ENCODE peak calls at places on chromosomes 4 and X, in six cellular contexts. X is left ventricle myocardium inferior, V is heart left ventricle, P is fibroblast of lung, Z is IMR-90, O is tibial nerve. I is an unnamed sample.

GRCh38 chr4:96677499-96677898 is 837.6 kb downstream of the PDHA2 start:
- DNase-seq in P (peak; percentile 8), Z (no peak), O (no peak), V (no peak), X (no peak), I (no peak)

GRCh38 chr4:101823864-101824263 is 33.3 kb downstream of the BANK1 start:
- DNase-seq in Z (no peak), P (no peak), O (no peak), V (no peak), X (no peak), I (no peak)

GRCh38 chr4:159071178-159071968 is 31.5 kb upstream of the RAPGEF2 start:
- DNase-seq in V (no peak), X (no peak), Z (peak; percentile 68), O (no peak), P (peak; percentile 74), I (no peak)

GRCh38 chr4:41426523-41426922 is 111.4 kb upstream of the LIMCH1 start:
- DNase-seq in P (peak; percentile 56), V (no peak), Z (no peak), O (no peak), X (no peak), I (no peak)

GRCh38 chr4:25814323-25814722 is 48.5 kb downstream of the SEL1L3 start:
- DNase-seq in V (no peak), P (no peak), X (peak; percentile 23), Z (peak; percentile 63), O (peak; percentile 51), I (peak; percentile 33)

GRCh38 chr4:76435689-76436176 is 704 bp downstream of the SHROOM3 start:
- DNase-seq in V (no peak), X (no peak), Z (no peak), O (no peak), P (no peak), I (no peak)

GRCh38 chr4:186657766-186658165 is 65.9 kb downstream of the FAT1 start:
- DNase-seq in Z (peak; percentile 43), O (no peak), V (no peak), X (no peak), P (no peak), I (no peak)

GRCh38 chr4:181819951-181820350 is 423.3 kb upstream of the TENM3 start:
- DNase-seq in P (peak; percentile 66), O (no peak), Z (peak; percentile 49), V (no peak), X (no peak), I (peak; percentile 14)

GRCh38 chrX:22310779-22311178 is 38.1 kb downstream of the CBLL2 start:
- DNase-seq in P (peak; percentile 88), V (no peak), Z (peak; percentile 48), O (no peak), X (no peak), I (no peak)

GRCh38 chr4:56863441-56864129 is 42.1 kb upstream of the SPINK2 start:
- DNase-seq in Z (peak; percentile 5), X (no peak), O (no peak), P (no peak), V (no peak), I (no peak)

GRCh38 chrX:131199086-131199485 is 90.0 kb downstream of the IGSF1 start:
- DNase-seq in V (no peak), P (no peak), Z (no peak), X (no peak), O (no peak), I (no peak)

GRCh38 chr4:106421441-106422296 is 53.1 kb upstream of the GIMD1 start:
- DNase-seq in P (no peak), Z (peak; percentile 12), O (no peak), V (no peak), X (no peak), I (no peak)

GRCh38 chr4:97507587-97508245 is 635.6 kb downstream of the STPG2 start:
- DNase-seq in P (no peak), V (no peak), X (no peak), O (no peak), Z (no peak), I (no peak)

GRCh38 chrX:127459784-127460183 is 592.4 kb downstream of the ACTRT1 start:
- DNase-seq in X (no peak), V (no peak), O (no peak), Z (no peak), P (no peak), I (no peak)

GRCh38 chrX:17525266-17525665 is 150.3 kb downstream of the NHS start:
- DNase-seq in Z (peak; percentile 12), X (no peak), P (no peak), O (no peak), V (no peak), I (no peak)

GRCh38 chr4:70269674-70270073 is 27.3 kb downstream of the CSN3 start:
- DNase-seq in X (no peak), V (no peak), O (no peak), P (peak; percentile 58), Z (no peak), I (no peak)

GRCh38 chr4:128286474-128287158 is 997 bp downstream of the PGRMC2 start:
- DNase-seq in X (no peak), O (no peak), V (no peak), P (peak; percentile 55), Z (peak; percentile 61), I (no peak)

GRCh38 chr4:172356002-172356401 is 542.8 kb downstream of the GALNTL6 start:
- DNase-seq in O (no peak), P (no peak), Z (no peak), V (no peak), X (no peak), I (no peak)

GRCh38 chr4:54709281-54709854 is 51.6 kb downstream of the KIT start:
- DNase-seq in O (no peak), X (no peak), P (peak; percentile 52), Z (peak; percentile 45), V (no peak), I (no peak)

GRCh38 chr4:141640692-141641091 is 4.3 kb downstream of the IL15 start:
- DNase-seq in X (no peak), V (no peak), P (no peak), Z (no peak), O (no peak), I (no peak)

GRCh38 chr4:98482847-98483806 is 175.3 kb downstream of the TSPAN5 start:
- DNase-seq in X (no peak), V (no peak), Z (peak; percentile 68), P (no peak), O (no peak), I (no peak)

GRCh38 chr4:113821851-113822250 is 60.3 kb upstream of the CAMK2D start:
- DNase-seq in O (no peak), P (no peak), V (no peak), X (no peak), Z (no peak), I (no peak)

GRCh38 chr4:171985129-171985528 is 171.9 kb downstream of the GALNTL6 start:
- DNase-seq in Z (no peak), O (no peak), V (no peak), X (no peak), P (no peak), I (no peak)

GRCh38 chr4:112153222-112153791 is 8.1 kb downstream of the FAM241A start:
- DNase-seq in X (no peak), P (no peak), Z (no peak), V (no peak), O (no peak), I (no peak)

GRCh38 chr4:168199262-168199957 is 107.1 kb downstream of the ANXA10 start:
- DNase-seq in X (no peak), Z (no peak), V (no peak), O (no peak), P (no peak), I (no peak)

GRCh38 chr4:181517521-181517920 is 725.7 kb upstream of the TENM3 start:
- DNase-seq in V (no peak), P (peak; percentile 15), X (no peak), Z (peak; percentile 4), O (no peak), I (no peak)

GRCh38 chr4:119286377-119287002 is 35.4 kb downstream of the FABP2 start:
- DNase-seq in P (peak; percentile 89), O (peak; percentile 41), V (no peak), Z (peak; percentile 83), X (no peak), I (peak; percentile 17)
- H3K4me1 ChIP-seq in P (no peaks in the 10 kb centered on the region), O (peaks cover 69% of the 10 kb centered on the region), V (peaks cover 21% of the 10 kb centered on the region), Z (no peaks in the 10 kb centered on the region), X (peaks cover 52% of the 10 kb centered on the region), I (peaks cover 9% of the 10 kb centered on the region)

GRCh38 chr4:36011381-36011780 is 232.9 kb downstream of the ARAP2 start:
- DNase-seq in Z (no peak), X (no peak), P (no peak), V (no peak), O (no peak), I (no peak)
- H3K4me3 ChIP-seq in Z (no peak overlapping the region), X (no peak overlapping the region), P (no peak overlapping the region), V (no peak overlapping the region), O (no peak overlapping the region), I (no peak overlapping the region)

DNA sequence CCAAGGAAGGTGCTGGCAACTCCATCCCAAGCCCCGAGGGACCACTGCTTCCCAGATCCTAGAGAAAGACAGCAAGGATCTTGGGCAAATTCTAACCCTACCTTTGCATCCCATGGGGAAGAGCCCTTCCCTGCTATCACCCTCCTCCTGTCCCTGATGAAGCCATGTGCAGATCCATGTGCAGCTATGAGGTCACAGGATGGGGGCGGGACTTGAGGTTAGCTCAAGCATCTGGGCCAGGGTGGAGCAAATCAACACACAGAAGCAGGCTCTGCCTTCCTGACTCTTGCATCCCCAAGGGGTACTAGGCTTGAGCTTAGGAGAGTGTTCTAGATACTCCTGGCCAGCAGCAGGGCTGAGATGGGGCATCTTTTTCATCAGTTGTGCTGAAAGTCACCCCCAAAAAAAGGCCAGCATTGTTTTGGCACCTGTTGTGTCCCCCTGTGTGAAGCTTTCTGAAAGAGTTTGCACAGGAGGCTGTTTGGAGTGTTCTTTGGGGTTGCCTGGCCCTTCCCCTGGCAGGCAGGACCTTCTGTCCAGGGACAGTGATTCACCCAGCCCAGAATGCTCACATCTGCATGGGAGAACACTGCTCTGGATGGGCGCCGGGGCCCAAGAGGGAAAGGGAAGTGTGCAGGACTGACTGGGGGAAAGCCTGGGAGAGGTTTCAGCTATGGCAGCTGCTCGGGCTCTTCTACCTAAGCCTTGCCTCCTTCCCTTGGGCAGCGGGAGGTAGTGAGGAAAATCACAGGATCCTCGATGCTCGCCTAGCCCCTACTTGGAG is 50.8 kb downstream of the PRPS1 start:
- DNase-seq in Z (peak; percentile 71), V (peak; percentile 78), O (peak; percentile 93), X (peak; percentile 83), P (peak; percentile 91), I (peak; percentile 65)
- H3K27ac ChIP-seq in Z (no peak overlapping the region), V (peak overlapping the region; percentile 85), O (peak overlapping the region; percentile 94), X (peak overlapping the region; percentile 94), P (no peak overlapping the region), I (no peak overlapping the region)

GRCh38 chrX:110001702-110002299 is 1.1 kb upstream of the TMEM164 start:
- DNase-seq in P (no peak), Z (no peak), X (no peak), V (no peak), O (no peak), I (no peak)

GRCh38 chrX:109995155-109995554 is 7.8 kb upstream of the TMEM164 start:
- DNase-seq in P (no peak), Z (no peak), O (no peak), X (no peak), V (no peak), I (no peak)

GRCh38 chrX:110000000-110000399 is 2.9 kb upstream of the TMEM164 start:
- DNase-seq in V (no peak), P (no peak), O (no peak), X (no peak), Z (no peak), I (no peak)

GRCh38 chrX:110000854-110001701 is 1.8 kb upstream of the TMEM164 start:
- DNase-seq in Z (no peak), P (no peak), V (no peak), X (no peak), O (no peak), I (no peak)

GRCh38 chrX:109997786-109998452 is 5.0 kb upstream of the TMEM164 start:
- DNase-seq in X (no peak), V (no peak), Z (no peak), P (no peak), O (no peak), I (no peak)
- H3K4me1 ChIP-seq in X (peaks cover 6% of the 10 kb centered on the region), V (no peaks in the 10 kb centered on the region), Z (no peaks in the 10 kb centered on the region), P (peaks cover 4% of the 10 kb centered on the region), O (peaks cover 6% of the 10 kb centered on the region), I (no peaks in the 10 kb centered on the region)

I was measured in adrenal gland.